ENCODE peak calls at places on chromosomes 7 and 10, in five cellular contexts. D is IMR-90, O is esophagus squamous epithelium, E is OCI-LY7, J is PC-9. H is an unnamed sample.

GRCh38 chr7:1409555-1409954 is 49.7 kb downstream of the MICALL2 start:
- DNase-seq in D (no peak), O (no peak), E (no peak), J (no peak), H (no peak)

GRCh38 chr7:105906169-105906568 is 29.8 kb upstream of the ATXN7L1 start:
- DNase-seq in D (no peak), O (no peak), E (no peak), J (no peak), H (no peak)

GRCh38 chr10:76786673-76787072 is 850.9 kb downstream of the KCNMA1 start:
- DNase-seq in D (no peak), O (no peak), E (no peak), J (no peak), H (no peak)

GRCh38 chr7:150357277-150357676 is 11.3 kb upstream of the REPIN1 start:
- DNase-seq in D (no peak), O (no peak), E (no peak), J (no peak), H (no peak)

GRCh38 chr10:26503911-26504310 is 65.8 kb downstream of the APBB1IP start:
- DNase-seq in D (no peak), O (no peak), E (peak), J (no peak), H (no peak)

GRCh38 chr10:87861566-87861952 is 1.8 kb downstream of the KLLN start:
- DNase-seq in D (peak), O (no peak), E (peak), J (peak), H (peak)

GRCh38 chr10:78856421-78856820 is 212.3 kb upstream of the ZMIZ1 start:
- DNase-seq in D (no peak), O (no peak), E (no peak), J (peak), H (no peak)

GRCh38 chr7:28301148-28301641 is 111.1 kb upstream of the CREB5 start:
- DNase-seq in D (peak), O (no peak), E (no peak), J (no peak), H (no peak)

GRCh38 chr7:117283779-117284178 is 39.1 kb downstream of the WNT2 start:
- DNase-seq in D (no peak), O (no peak), E (no peak), J (no peak), H (no peak)

GRCh38 chr7:43834463-43835251 is 34.7 kb downstream of the MRPS24 start:
- DNase-seq in D (peak), O (no peak), E (peak), J (peak), H (no peak)

GRCh38 chr10:79058899-79059771 is 9.6 kb upstream of the ZMIZ1 start:
- DNase-seq in D (no peak), O (no peak), E (no peak), J (no peak), H (no peak)

GRCh38 chr7:131039355-131039762 is 288.3 kb upstream of the MKLN1 start:
- DNase-seq in D (no peak), O (no peak), E (no peak), J (no peak), H (no peak)

GRCh38 chr7:159065151-159065550 is 79.5 kb downstream of the VIPR2 start:
- DNase-seq in D (no peak), O (no peak), E (no peak), J (no peak), H (no peak)

GRCh38 chr7:155281411-155281969 is 16.2 kb upstream of the INSIG1 start:
- DNase-seq in D (no peak), O (no peak), E (no peak), J (no peak), H (no peak)

GRCh38 chr10:71014021-71014782 is 125.8 kb upstream of the PCBD1 start:
- DNase-seq in D (no peak), O (no peak), E (no peak), J (no peak), H (no peak)
- H3K27ac ChIP-seq in D (no peak), O (no peak), E (no peak), J (no peak), H (no peak)

GRCh38 chr7:115678049-115678982 is 352.2 kb downstream of the TFEC start:
- DNase-seq in D (peak), O (no peak), E (no peak), J (no peak), H (no peak)
- H3K27ac ChIP-seq in D (no peak), O (no peak), E (no peak), J (no peak), H (no peak)

GRCh38 chr7:33673029-33673700 is 232.2 kb upstream of the BMPER start:
- DNase-seq in D (no peak), O (no peak), E (no peak), J (no peak), H (no peak)

GRCh38 chr7:33667261-33667660 is 238.1 kb upstream of the BMPER start:
- DNase-seq in D (peak), O (no peak), E (no peak), J (no peak), H (no peak)

GRCh38 chr7:33669251-33669670 is 236.1 kb upstream of the BMPER start:
- DNase-seq in D (no peak), O (no peak), E (no peak), J (no peak), H (peak)

GRCh38 chr7:33674804-33675411 is 230.4 kb upstream of the BMPER start:
- DNase-seq in D (no peak), O (no peak), E (no peak), J (no peak), H (no peak)

GRCh38 chr7:33671521-33672262 is 233.6 kb upstream of the BMPER start:
- DNase-seq in D (no peak), O (no peak), E (peak), J (no peak), H (no peak)
- H3K27ac ChIP-seq in D (no peak), O (no peak), E (peak), J (no peak), H (no peak)

GRCh38 chr10:35803046-35803445 is 160.9 kb upstream of the FZD8 start:
- DNase-seq in D (no peak), O (no peak), E (no peak), J (no peak), H (no peak)

GRCh38 chr10:35813219-35813618 is 171.1 kb upstream of the FZD8 start:
- DNase-seq in D (no peak), O (no peak), E (no peak), J (no peak), H (no peak)

GRCh38 chr10:35808344-35808743 is 166.2 kb upstream of the FZD8 start:
- DNase-seq in D (no peak), O (no peak), E (no peak), J (no peak), H (no peak)
- H3K27ac ChIP-seq in D (no peak), O (no peak), E (no peak), J (no peak), H (no peak)

DNA sequence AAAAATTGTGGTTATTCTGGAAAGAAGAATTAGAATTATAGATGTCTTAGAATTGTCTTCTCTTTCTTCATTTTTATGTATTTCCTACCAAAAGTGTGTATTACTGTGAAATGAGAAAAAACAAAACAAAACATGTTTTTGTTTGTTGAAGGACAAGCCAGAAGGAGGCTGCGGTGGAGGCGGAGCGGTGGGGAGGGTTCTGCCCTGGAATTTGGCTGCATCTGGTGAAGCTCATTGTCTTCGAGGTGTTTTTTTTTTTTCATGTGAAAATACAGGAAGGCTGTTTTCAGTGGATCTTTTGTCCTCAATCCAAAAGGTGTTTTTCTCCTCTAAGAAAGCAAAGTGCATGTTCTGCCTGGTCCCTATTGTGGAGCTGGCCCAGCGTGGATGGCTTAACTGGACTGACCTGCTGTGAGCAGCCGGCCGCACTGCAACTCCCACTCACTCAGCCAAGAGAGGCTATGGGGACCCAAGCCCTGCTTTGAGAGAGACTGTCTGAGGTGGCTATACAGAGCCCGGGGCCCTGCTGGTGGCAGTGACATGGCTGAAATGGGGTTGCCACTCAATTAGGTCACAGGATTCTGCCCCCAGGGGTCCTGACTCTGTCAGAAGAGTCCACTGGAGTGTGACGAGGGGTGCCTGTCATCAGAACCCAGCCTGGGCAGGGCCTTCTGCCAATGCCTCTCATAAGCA is 184.9 kb upstream of the MKI67 start:
- DNase-seq in D (no peak), O (no peak), E (no peak), J (no peak), H (no peak)
- H3K27ac ChIP-seq in D (no peak), O (no peak), E (no peak), J (no peak), H (no peak)

GRCh38 chr7:73887762-73888161 is 26.8 kb downstream of the TMEM270 start:
- DNase-seq in D (no peak), O (no peak), E (no peak), J (no peak), H (no peak)
- H3K27ac ChIP-seq in D (no peak), O (no peak), E (no peak), J (no peak), H (no peak)

DNA sequence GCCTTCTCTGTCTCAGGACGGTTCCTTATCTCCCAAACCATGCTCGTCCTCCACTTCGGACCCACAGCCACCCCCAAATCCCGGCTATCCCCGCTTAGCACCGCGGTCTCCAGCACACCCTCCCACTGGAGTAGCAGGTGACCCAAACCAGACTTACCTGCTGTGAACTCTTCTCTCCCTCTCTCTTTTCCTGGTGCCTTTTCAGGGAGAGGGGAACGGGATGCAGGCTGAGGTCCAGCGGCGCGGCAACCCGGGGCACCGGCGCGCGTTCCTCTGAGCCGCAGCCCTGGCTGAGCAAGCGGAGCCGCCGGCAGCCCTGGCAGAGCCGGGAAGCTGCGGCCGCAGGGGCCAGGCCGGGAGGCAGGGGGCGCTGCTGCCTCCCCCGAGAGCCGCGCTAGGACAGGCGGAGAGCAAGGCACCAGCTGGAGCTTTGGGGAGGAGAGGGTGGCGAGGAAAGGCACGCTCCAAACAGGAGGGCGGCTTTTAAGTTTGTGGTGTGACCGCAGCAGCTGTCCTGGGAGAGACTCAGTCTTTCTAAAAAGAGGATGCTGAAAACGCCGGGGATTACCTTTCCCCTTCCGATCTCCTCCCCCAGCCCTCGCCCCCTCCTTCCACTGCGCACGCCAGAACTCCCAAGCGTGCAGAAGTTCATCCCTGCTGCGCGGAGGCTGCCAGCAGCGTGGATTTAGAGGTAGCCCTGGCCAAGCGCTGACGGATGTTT is at the start of gene SEMA3D:
- DNase-seq in D (peak), O (no peak), E (no peak), J (peak), H (no peak)
- H3K27ac ChIP-seq in D (peak), O (peak), E (no peak), J (no peak), H (no peak)